ENCODE peak calls at places on chromosomes 6 and 20, in eight cellular contexts. G, V, L, H, O, W, C and Z are unnamed samples.

GRCh38 chr6:85403331-85404015 is 46.4 kb upstream of the NT5E start:
- DNase-seq in O (no peak), C (no peak), L (peak; percentile 84), H (no peak), G (no peak), W (no peak), V (no peak), Z (no peak)

GRCh38 chr6:13412639-13413465 is 74.5 kb downstream of the GFOD1 start:
- DNase-seq in W (no peak), C (no peak), V (no peak), H (no peak), O (no peak), G (no peak), L (no peak), Z (no peak)

GRCh38 chr6:51027283-51028065 is 208.8 kb downstream of the TFAP2B start:
- DNase-seq in H (no peak), L (no peak), G (no peak), W (no peak), V (no peak), C (no peak), O (no peak), Z (no peak)

GRCh38 chr6:109013551-109014101 is 81.0 kb downstream of the SESN1 start:
- DNase-seq in H (no peak), V (no peak), W (no peak), C (no peak), O (no peak), L (no peak), G (no peak), Z (no peak)

GRCh38 chr6:84417261-84417660 is 189.8 kb upstream of the CEP162 start:
- DNase-seq in L (no peak), V (no peak), O (no peak), W (no peak), H (no peak), C (no peak), G (no peak), Z (no peak)

GRCh38 chr6:10276888-10277287 is 138.0 kb downstream of the TFAP2A start:
- DNase-seq in L (no peak), G (no peak), V (no peak), C (no peak), H (no peak), O (no peak), W (no peak), Z (no peak)

GRCh38 chr6:134517145-134517658 is 199.3 kb upstream of the SGK1 start:
- DNase-seq in L (peak; percentile 49), G (no peak), V (no peak), H (no peak), O (peak; percentile 15), C (peak; percentile 24), W (peak; percentile 22), Z (peak; percentile 36)

GRCh38 chr20:62850333-62850974 is 11.2 kb downstream of the TCFL5 start:
- DNase-seq in L (no peak), G (no peak), H (no peak), O (no peak), V (no peak), C (no peak), W (no peak), Z (no peak)

GRCh38 chr6:127186889-127187288 is 68.4 kb downstream of the RSPO3 start:
- DNase-seq in L (no peak), H (peak; percentile 34), G (peak; percentile 37), W (peak; percentile 14), O (peak; percentile 67), C (peak; percentile 67), V (peak; percentile 28), Z (peak; percentile 89)

GRCh38 chr6:44787254-44787844 is 399.8 kb downstream of the CDC5L start:
- DNase-seq in G (no peak), L (no peak), V (no peak), H (no peak), O (no peak), C (no peak), W (no peak), Z (no peak)

GRCh38 chr6:131136021-131136847 is 967 bp downstream of the AKAP7 start:
- DNase-seq in H (no peak), C (peak; percentile 28), L (no peak), G (no peak), O (no peak), W (no peak), V (no peak), Z (no peak)

GRCh38 chr20:36343641-36344040 is 37.5 kb downstream of the DLGAP4 start:
- DNase-seq in C (no peak), V (no peak), H (no peak), O (no peak), W (no peak), G (no peak), L (no peak), Z (no peak)

GRCh38 chr20:9978395-9979004 is 56.3 kb upstream of the ANKEF1 start:
- DNase-seq in G (peak; percentile 79), C (peak; percentile 64), L (peak; percentile 42), H (no peak), O (peak; percentile 38), V (peak; percentile 19), W (peak; percentile 66), Z (no peak)

GRCh38 chr6:132937466-132937906 is 123.1 kb downstream of the RPS12 start:
- DNase-seq in H (no peak), V (peak; percentile 57), W (peak; percentile 43), O (peak; percentile 60), C (peak; percentile 54), G (peak; percentile 57), L (peak; percentile 41), Z (peak; percentile 70)

GRCh38 chr20:34334654-34335407 is 28.2 kb upstream of the ITCH start:
- DNase-seq in O (no peak), C (no peak), W (no peak), H (no peak), G (no peak), L (no peak), V (peak; percentile 35), Z (no peak)

DNA sequence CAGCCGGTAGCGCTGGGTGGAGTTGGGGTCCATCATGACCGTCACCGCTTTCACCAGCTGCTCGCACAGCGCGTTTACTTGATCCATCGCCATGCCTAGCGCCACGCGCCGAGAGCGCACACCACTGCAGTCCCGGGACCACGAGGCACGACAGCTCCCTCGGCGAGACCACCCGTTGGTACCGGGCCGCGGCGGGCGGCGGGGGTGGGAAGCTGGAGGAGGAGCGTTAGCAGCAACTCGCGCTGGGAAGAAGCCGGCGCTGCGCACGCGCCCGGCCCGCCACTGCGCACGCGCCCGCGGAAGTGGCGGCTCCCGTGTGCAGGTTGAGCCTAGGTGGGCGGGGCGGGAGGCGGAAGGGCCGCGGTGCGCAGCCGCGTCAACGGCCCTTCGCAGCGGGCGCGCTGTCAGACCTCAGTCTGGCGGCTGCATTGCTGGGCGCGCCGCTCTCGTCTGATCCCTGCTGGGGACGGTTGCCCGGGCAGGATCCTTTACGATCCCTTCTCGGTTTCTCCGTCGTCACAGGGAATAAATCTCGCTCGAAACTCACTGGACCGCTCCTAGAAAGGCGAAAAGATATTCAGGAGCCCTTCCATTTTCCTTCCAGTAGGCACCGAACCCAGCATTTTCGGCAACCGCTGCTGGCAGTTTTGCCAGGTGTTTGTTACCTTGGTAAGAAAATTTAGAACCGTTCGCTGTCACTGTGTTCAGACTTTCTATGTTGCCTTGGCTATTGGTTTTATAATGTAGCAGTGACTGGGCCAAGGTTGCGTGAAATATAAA is at the start of the genes POLH and XPO5:
- DNase-seq in O (peak; percentile 93), C (peak; percentile 99), G (peak; percentile 81), L (no peak), H (peak; percentile 89), W (peak; percentile 99), V (peak; percentile 82), Z (peak; percentile 94)
- TF ChIP-seq CTCF in O (no peak), C (peak; percentile 50), G (no peak), L (peak; percentile 37), H (no peak), W (peak; percentile 30), V (no peak), Z (no peak)

GRCh38 chr20:48898896-48899513 is 22.5 kb upstream of the ARFGEF2 start:
- DNase-seq in C (no peak), L (no peak), W (no peak), O (no peak), G (no peak), H (no peak), V (no peak), Z (no peak)

GRCh38 chr20:48903705-48904104 is 17.8 kb upstream of the ARFGEF2 start:
- DNase-seq in G (no peak), O (no peak), V (no peak), W (no peak), C (no peak), H (no peak), L (no peak), Z (no peak)

GRCh38 chr20:48899881-48900280 is 21.6 kb upstream of the ARFGEF2 start:
- DNase-seq in V (no peak), W (no peak), H (no peak), C (no peak), G (no peak), O (no peak), L (no peak), Z (no peak)

GRCh38 chr20:48898210-48898609 is 23.3 kb upstream of the ARFGEF2 start:
- DNase-seq in O (no peak), G (no peak), L (peak; percentile 45), C (no peak), W (no peak), H (no peak), V (no peak), Z (no peak)

GRCh38 chr20:48901326-48901725 is 20.2 kb upstream of the ARFGEF2 start:
- DNase-seq in H (no peak), G (no peak), L (no peak), O (no peak), V (no peak), C (no peak), W (no peak), Z (no peak)
- TF ChIP-seq CTCF in H (no peak), G (no peak), L (no peak), O (no peak), V (no peak), C (no peak), W (no peak), Z (no peak)

GRCh38 chr6:33249732-33250625 is 21.7 kb downstream of the VPS52 start:
- DNase-seq in O (peak; percentile 9), G (no peak), H (no peak), L (peak; percentile 81), V (no peak), C (peak; percentile 34), W (peak; percentile 36), Z (peak; percentile 65)

GRCh38 chr6:33248932-33249731 is 22.5 kb downstream of the VPS52 start:
- DNase-seq in V (peak; percentile 82), H (peak; percentile 97), O (peak; percentile 91), G (peak; percentile 99), L (peak; percentile 92), C (peak; percentile 100), W (peak; percentile 88), Z (peak; percentile 96)

GRCh38 chr6:33250731-33251130 is 20.9 kb downstream of the VPS52 start:
- DNase-seq in O (no peak), L (no peak), G (no peak), H (no peak), C (no peak), V (no peak), W (no peak), Z (no peak)

GRCh38 chr6:33247977-33248642 is 23.6 kb downstream of the VPS52 start:
- DNase-seq in G (peak; percentile 76), L (no peak), C (peak; percentile 95), O (peak; percentile 92), W (peak; percentile 81), H (peak; percentile 95), V (peak; percentile 96), Z (peak; percentile 92)

GRCh38 chr6:33248643-33248931 is 23.1 kb downstream of the VPS52 start:
- DNase-seq in C (no peak), W (no peak), L (no peak), H (no peak), V (no peak), G (no peak), O (no peak), Z (no peak)
- TF ChIP-seq CTCF in C (no peak), W (no peak), L (no peak), H (no peak), V (peak; percentile 42), G (no peak), O (no peak), Z (peak; percentile 68)

GRCh38 chr6:33175436-33176069 is 16.7 kb downstream of the COL11A2 start:
- DNase-seq in L (no peak), C (no peak), W (no peak), O (no peak), V (no peak), G (no peak), H (no peak), Z (no peak)
- TF ChIP-seq CTCF in L (peak; percentile 32), C (peak; percentile 34), W (no peak), O (no peak), V (no peak), G (no peak), H (no peak), Z (no peak)